ENCODE peak calls at places on chromosomes 3 and 15, in four cellular contexts. T is K562, R is HepG2, C is GM12878. N is an unnamed sample.

GRCh38 chr3:64932666-64933342 is 245.0 kb upstream of the ADAMTS9 start:
- DNase-seq in T (no peak), C (no peak), R (no peak), N (no peak)

GRCh38 chr3:23752126-23752525 is 53.6 kb upstream of the UBE2E1 start:
- DNase-seq in T (no peak), C (no peak), R (no peak), N (no peak)

GRCh38 chr3:88779482-88779881 is 327.9 kb upstream of the EPHA3 start:
- DNase-seq in C (no peak), R (no peak), T (no peak), N (no peak)

GRCh38 chr15:53384417-53384816 is 375.0 kb downstream of the WDR72 start:
- DNase-seq in R (peak), T (no peak), C (no peak), N (peak)

GRCh38 chr3:151553873-151554272 is 93.0 kb upstream of the IGSF10 start:
- DNase-seq in R (no peak), C (no peak), T (no peak), N (no peak)

GRCh38 chr3:117553461-117553860 is 843.9 kb downstream of the TUSC7 start:
- DNase-seq in R (no peak), C (peak), T (no peak), N (no peak)

GRCh38 chr3:10395196-10395595 is 74.3 kb upstream of the SEC13 start:
- DNase-seq in R (no peak), C (no peak), T (no peak), N (peak)

GRCh38 chr15:75347222-75348033 is 589 bp downstream of the NEIL1 start:
- DNase-seq in C (no peak), T (peak), R (no peak), N (peak)

GRCh38 chr15:67253103-67253502 is 1.4 kb downstream of the AAGAB start:
- DNase-seq in C (no peak), R (no peak), T (no peak), N (no peak)

GRCh38 chr3:42713747-42714146 is 11.1 kb upstream of the HHATL start:
- DNase-seq in T (no peak), C (no peak), R (no peak), N (no peak)

GRCh38 chr3:183560607-183561006 is 5.1 kb upstream of the KLHL6 start:
- DNase-seq in R (no peak), T (no peak), C (no peak), N (no peak)

GRCh38 chr3:52670621-52671521 is 14.8 kb downstream of the PBRM1 start:
- DNase-seq in C (peak), T (peak), R (peak), N (no peak)

GRCh38 chr15:92645051-92645631 is 10.4 kb downstream of the FAM174B start:
- DNase-seq in R (no peak), T (no peak), C (no peak), N (no peak)

GRCh38 chr3:179929091-179929529 is 107.6 kb downstream of the PEX5L start:
- DNase-seq in C (no peak), R (peak), T (peak), N (peak)

GRCh38 chr3:7144696-7145308 is 283.9 kb downstream of the GRM7 start:
- DNase-seq in C (no peak), T (peak), R (peak), N (peak)

GRCh38 chr3:172595648-172596393 is 72.6 kb upstream of the TNFSF10 start:
- DNase-seq in R (peak), T (peak), C (peak), N (no peak)

GRCh38 chr15:84749111-84749991 is 959 bp downstream of the ZNF592 start:
- DNase-seq in T (peak), C (no peak), R (peak), N (peak)

GRCh38 chr15:69037977-69038376 is 23.5 kb downstream of the NOX5 start:
- DNase-seq in T (no peak), C (no peak), R (no peak), N (no peak)

GRCh38 chr15:51097553-51098330 is 3.0 kb upstream of the TNFAIP8L3 start:
- DNase-seq in T (no peak), C (no peak), R (peak), N (no peak)

GRCh38 chr15:36778516-36778915 is 199.1 kb downstream of the CDIN1 start:
- DNase-seq in R (no peak), T (no peak), C (no peak), N (no peak)

GRCh38 chr15:28931828-28932227 is 46.1 kb downstream of the APBA2 start:
- DNase-seq in R (no peak), C (no peak), T (no peak), N (no peak)

GRCh38 chr3:134430174-134430573 is 55.6 kb downstream of the ANAPC13 start:
- DNase-seq in R (no peak), T (no peak), C (no peak), N (no peak)
- TF ChIP-seq TCF7 in R (no peak), T (no peak), C (no peak), N (no peak)

DNA sequence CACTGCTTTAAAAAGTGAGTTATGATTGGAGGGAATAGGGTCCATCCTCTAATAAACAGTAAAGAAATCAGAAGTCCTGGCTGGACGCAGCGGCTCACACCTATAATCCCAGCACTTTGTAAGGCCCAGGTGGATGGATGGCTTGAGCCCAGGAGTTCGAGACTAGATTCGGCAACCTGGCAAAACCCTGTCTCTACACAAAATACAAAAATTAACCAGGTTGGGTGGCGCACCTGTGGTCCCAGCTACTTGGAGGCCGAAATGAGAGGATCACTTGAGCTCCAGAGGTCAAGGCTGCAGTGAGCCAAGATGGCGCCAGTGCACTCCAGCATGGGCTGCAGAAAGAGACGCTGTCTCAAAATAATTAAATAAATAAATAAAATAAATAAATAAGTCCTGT is 171.2 kb downstream of the POTEB3 start:
- DNase-seq in R (no peak), T (no peak), C (no peak), N (no peak)
- TF ChIP-seq ESRRA in R (no peak), T (no peak), C (no peak), N (no peak)

DNA sequence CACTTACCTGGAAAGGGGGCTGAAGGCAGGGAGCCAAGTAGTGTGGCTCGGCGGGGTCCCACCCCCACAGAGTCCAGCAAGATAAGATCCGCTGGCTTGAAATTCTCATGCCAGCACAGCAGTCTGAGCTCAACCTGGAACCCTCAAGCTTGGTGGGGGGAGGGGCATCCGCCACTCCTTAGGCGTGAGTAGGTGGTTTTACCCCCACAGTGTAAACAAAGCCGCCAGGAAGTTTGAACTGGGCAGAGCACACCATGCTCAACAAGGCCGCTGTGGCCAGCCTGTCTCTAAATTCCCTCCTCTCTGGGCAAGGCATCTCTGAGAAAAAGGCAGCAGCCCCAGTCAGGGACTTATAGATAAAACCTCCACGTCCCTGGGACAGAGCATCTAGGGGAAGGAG is 156.3 kb downstream of the KBTBD8 start:
- DNase-seq in C (no peak), T (no peak), R (peak), N (peak)
- TF ChIP-seq ETV6 in C (no peak), T (no peak), R (no peak), N (no peak)

GRCh38 chr3:3509665-3510064 is 289.6 kb upstream of the LRRN1 start:
- DNase-seq in C (no peak), R (no peak), T (no peak), N (no peak)
- TF ChIP-seq TCF7 in C (no peak), R (no peak), T (no peak), N (no peak)

GRCh38 chr3:65936908-65937638 is 101.6 kb downstream of the MAGI1 start:
- DNase-seq in C (no peak), T (no peak), R (no peak), N (no peak)
- TF ChIP-seq ESRRA in C (no peak), T (no peak), R (no peak), N (no peak)

GRCh38 chr3:47540281-47540680 is 26.8 kb upstream of the ELP6 start:
- DNase-seq in R (no peak), T (no peak), C (no peak), N (no peak)

GRCh38 chr3:47536967-47537366 is 23.5 kb upstream of the ELP6 start:
- DNase-seq in R (no peak), C (no peak), T (no peak), N (no peak)

GRCh38 chr3:47534021-47534454 is 20.5 kb upstream of the ELP6 start:
- DNase-seq in T (peak), R (no peak), C (no peak), N (no peak)

GRCh38 chr3:47533481-47533880 is 20.0 kb upstream of the ELP6 start:
- DNase-seq in T (no peak), C (no peak), R (no peak), N (no peak)

GRCh38 chr3:47536221-47536891 is 22.8 kb upstream of the ELP6 start:
- DNase-seq in R (no peak), T (no peak), C (no peak), N (no peak)
- TF ChIP-seq ETV6 in R (no peak), T (no peak), C (no peak), N (no peak)

DNA sequence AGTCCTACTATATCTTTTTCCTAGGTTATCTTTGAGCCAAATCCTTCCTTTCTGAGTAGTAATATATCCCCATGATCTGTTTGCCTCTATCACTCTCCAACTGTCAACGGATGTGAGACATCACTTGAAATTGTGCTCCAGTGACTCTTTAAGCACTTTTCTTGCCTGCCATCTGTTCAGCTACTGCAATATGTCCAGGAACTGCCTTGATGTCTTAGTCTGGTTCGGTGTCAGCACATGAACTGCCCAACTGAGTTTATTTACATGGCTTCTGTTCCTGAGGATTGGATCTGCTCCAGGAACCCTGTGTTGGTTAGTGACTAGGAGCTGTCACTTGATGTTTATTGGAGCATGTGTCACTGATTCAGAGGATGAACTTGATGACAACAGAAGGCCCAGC is 116.5 kb downstream of the SLC9A9 start:
- DNase-seq in R (no peak), C (no peak), T (no peak), N (no peak)
- TF ChIP-seq TCF7 in R (no peak), C (no peak), T (no peak), N (no peak)

GRCh38 chr15:90230610-90231009 is 3.1 kb downstream of the CIB1 start:
- DNase-seq in R (no peak), T (no peak), C (no peak), N (no peak)

GRCh38 chr15:90231028-90232017 is 2.4 kb downstream of the CIB1 start:
- DNase-seq in C (peak), T (no peak), R (no peak), N (no peak)

GRCh38 chr15:90233701-90234518 is at the start of the genes CIB1 and GDPGP1:
- DNase-seq in C (peak), R (peak), T (peak), N (peak)

GRCh38 chr15:90232941-90233700 is 620 bp downstream of the CIB1 start:
- DNase-seq in C (no peak), R (peak), T (peak), N (peak)

GRCh38 chr15:90232196-90232595 is 1.5 kb downstream of the CIB1 start:
- DNase-seq in R (no peak), T (no peak), C (no peak), N (no peak)
- TF ChIP-seq ESRRA in R (no peak), T (no peak), C (no peak), N (no peak)

GRCh38 chr3:4292301-4292700 is 10.9 kb upstream of the SETMAR start:
- DNase-seq in C (no peak), T (no peak), R (no peak), N (no peak)

GRCh38 chr3:4289044-4289443 is 14.1 kb upstream of the SETMAR start:
- DNase-seq in C (no peak), R (no peak), T (no peak), N (no peak)

GRCh38 chr3:4284865-4285264 is 18.3 kb upstream of the SETMAR start:
- DNase-seq in T (no peak), C (no peak), R (no peak), N (no peak)

GRCh38 chr3:4290272-4290893 is 12.8 kb upstream of the SETMAR start:
- DNase-seq in R (peak), C (no peak), T (peak), N (no peak)
- TF ChIP-seq ETV6 in R (no peak), C (no peak), T (no peak), N (no peak)